ENCODE peak calls at places on chromosomes 6 and 20, in four cellular contexts. S is C1 segment of cervical spinal cord, X is AG08395, O is nephron progenitor cell. T is an unnamed sample.

GRCh38 chr6:116531675-116532570 is 13.6 kb downstream of the TRAPPC3L start:
- DNase-seq in X (peak), S (peak), O (peak), T (peak)

GRCh38 chr6:28104392-28105250 is 19.8 kb upstream of the ZSCAN16 start:
- DNase-seq in S (peak), X (peak), O (peak), T (peak)

GRCh38 chr6:968791-969190 is 275.9 kb upstream of the EXOC2 start:
- DNase-seq in S (no peak), X (no peak), O (no peak), T (no peak)

GRCh38 chr6:79946773-79947190 is 571 bp downstream of the ELOVL4 start:
- DNase-seq in O (peak), X (peak), S (peak), T (peak)

GRCh38 chr6:143575440-143575839 is 63.9 kb upstream of the FUCA2 start:
- DNase-seq in X (peak), S (peak), O (peak), T (peak)

GRCh38 chr6:30613251-30614043 is 3.6 kb downstream of the PPP1R10 start:
- DNase-seq in O (no peak), X (no peak), S (no peak), T (no peak)

GRCh38 chr6:167350322-167350721 is 25.4 kb downstream of the TTLL2 start:
- DNase-seq in X (no peak), O (no peak), S (no peak), T (no peak)

GRCh38 chr6:109788687-109789086 is 97.6 kb downstream of the FIG4 start:
- DNase-seq in S (no peak), X (no peak), O (no peak), T (no peak)

GRCh38 chr6:159953091-159953581 is 15.7 kb upstream of the IGF2R start:
- DNase-seq in O (no peak), S (no peak), X (no peak), T (no peak)

GRCh38 chr20:43539975-43540672 is 18.7 kb upstream of the SGK2 start:
- DNase-seq in X (no peak), S (no peak), O (no peak), T (no peak)

GRCh38 chr6:161137839-161138544 is 135.9 kb downstream of the AGPAT4 start:
- DNase-seq in X (no peak), S (no peak), O (no peak), T (no peak)

GRCh38 chr20:2698186-2698817 is 5.7 kb downstream of the EBF4 start:
- DNase-seq in X (no peak), S (no peak), O (no peak), T (no peak)

GRCh38 chr6:157283900-157284737 is 39.2 kb downstream of the TMEM242 start:
- DNase-seq in X (no peak), O (no peak), S (no peak), T (no peak)

GRCh38 chr20:58938541-58938940 is 42.5 kb upstream of the NELFCD start:
- DNase-seq in O (no peak), X (no peak), S (no peak), T (no peak)

GRCh38 chr6:121630716-121631115 is 195.3 kb downstream of the GJA1 start:
- DNase-seq in O (no peak), S (no peak), X (no peak), T (no peak)

GRCh38 chr6:116253188-116253504 is 729 bp downstream of the TSPYL4 start:
- DNase-seq in S (no peak), X (no peak), O (no peak), T (no peak)

GRCh38 chr6:82076855-82077254 is 170.7 kb downstream of the IBTK start:
- DNase-seq in X (no peak), O (no peak), S (no peak), T (no peak)

GRCh38 chr6:116370717-116371383 is at the start of gene DSE:
- DNase-seq in X (peak), S (peak), O (peak), T (peak)

GRCh38 chr20:62361799-62362589 is 5.1 kb downstream of the LAMA5 start:
- DNase-seq in O (no peak), S (peak), X (no peak), T (no peak)

GRCh38 chr20:47300071-47300470 is 56.4 kb downstream of the ZMYND8 start:
- DNase-seq in O (no peak), S (no peak), X (no peak), T (no peak)

GRCh38 chr20:20366896-20367680 is 816 bp upstream of the INSM1 start:
- DNase-seq in O (peak), S (peak), X (no peak), T (no peak)

GRCh38 chr6:34718867-34719441 is 22.4 kb upstream of the ILRUN start:
- DNase-seq in X (no peak), O (no peak), S (no peak), T (no peak)